ENCODE peak calls at places on chromosomes 5 and 9, in ten cellular contexts. G is CD4-positive, alpha-beta T cell; M is RWPE1; V is NCI-H1436 treated with DMSO at 0.1 percent for 48 hours; W is mesothelial cell of epicardium; J is body of pancreas; F is NCI-H510A; N is lung microvascular endothelial cell; I is mesenchymal stem cell; Z is GOT3. L is an unnamed sample.

GRCh38 chr5:79636981-79637733 is 24.9 kb downstream of the TENT2 start:
- DNase-seq in F (no peak), G (no peak), V (no peak), I (peak), J (no peak), N (no peak), W (no peak), Z (no peak), M (no peak), L (no peak)

GRCh38 chr5:56167522-56167921 is 65.6 kb downstream of the ANKRD55 start:
- DNase-seq in Z (no peak), J (no peak), M (no peak), F (no peak), W (no peak), I (peak), V (no peak), G (no peak), N (peak), L (peak)

GRCh38 chr9:22469928-22470544 is 23.4 kb downstream of the DMRTA1 start:
- DNase-seq in V (no peak), J (no peak), N (peak), F (no peak), M (peak), W (peak), Z (no peak), I (peak), G (no peak), L (peak)

GRCh38 chr9:110089681-110090370 is 118.1 kb downstream of the C9orf152 start:
- DNase-seq in W (no peak), I (no peak), N (no peak), G (no peak), Z (no peak), M (no peak), J (peak), F (peak), V (peak), L (no peak)

GRCh38 chr5:40333459-40334241 is 346.1 kb upstream of the PTGER4 start:
- DNase-seq in J (no peak), F (no peak), M (peak), W (no peak), I (no peak), N (peak), V (no peak), G (no peak), Z (no peak), L (peak)

GRCh38 chr5:160119142-160119904 is at the start of gene PWWP2A:
- DNase-seq in V (peak), Z (peak), J (peak), F (peak), M (peak), G (peak), W (peak), I (peak), N (peak), L (peak)

GRCh38 chr5:61228229-61228628 is 66.0 kb upstream of the SMIM15 start:
- DNase-seq in V (no peak), W (no peak), G (no peak), Z (no peak), N (peak), M (no peak), F (no peak), I (no peak), J (peak), L (peak)

GRCh38 chr9:134325096-134325812 is 1.0 kb upstream of the RXRA start:
- DNase-seq in V (no peak), I (peak), W (peak), J (peak), G (no peak), N (peak), M (peak), Z (no peak), F (no peak), L (peak)

GRCh38 chr5:159972538-159973362 is 36.2 kb upstream of the TTC1 start:
- DNase-seq in N (no peak), F (no peak), V (no peak), I (no peak), J (no peak), M (no peak), Z (no peak), W (no peak), G (no peak), L (no peak)

GRCh38 chr5:137114529-137114928 is 384.6 kb downstream of the SPOCK1 start:
- DNase-seq in N (peak), J (no peak), I (no peak), V (no peak), F (no peak), W (no peak), G (no peak), M (peak), Z (no peak), L (peak)

GRCh38 chr9:127187231-127187956 is 65.0 kb upstream of the ANGPTL2 start:
- DNase-seq in Z (no peak), V (no peak), F (no peak), N (peak), J (peak), I (peak), M (peak), W (no peak), G (no peak), L (peak)

GRCh38 chr9:21455320-21455719 is 15.1 kb downstream of the IFNA1 start:
- DNase-seq in J (no peak), M (peak), N (peak), Z (no peak), W (no peak), F (no peak), V (no peak), G (peak), I (peak), L (peak)

GRCh38 chr5:142551242-142552067 is 134.4 kb downstream of the FGF1 start:
- DNase-seq in G (no peak), V (no peak), J (no peak), I (peak), F (no peak), N (peak), M (no peak), W (no peak), Z (no peak), L (no peak)

GRCh38 chr5:1792842-1793266 is 6.8 kb downstream of the MRPL36 start:
- DNase-seq in M (no peak), G (peak), W (no peak), F (no peak), I (peak), Z (no peak), V (no peak), J (no peak), N (peak), L (peak)

GRCh38 chr9:33459115-33459514 is 11.7 kb upstream of the AQP3 start:
- DNase-seq in J (no peak), G (no peak), Z (no peak), W (no peak), I (no peak), V (no peak), M (no peak), F (no peak), N (no peak), L (no peak)

GRCh38 chr9:69121155-69122085 is 52.7 kb upstream of the TJP2 start:
- DNase-seq in J (peak), M (peak), V (no peak), N (peak), I (peak), Z (no peak), G (peak), W (peak), F (peak), L (peak)

GRCh38 chr9:136147890-136148714 is 29.4 kb upstream of the TMEM250 start:
- DNase-seq in I (no peak), N (no peak), Z (no peak), J (no peak), G (no peak), F (peak), W (no peak), V (no peak), M (no peak), L (no peak)

GRCh38 chr9:86549920-86550319 is 195.7 kb upstream of the TUT7 start:
- DNase-seq in N (no peak), F (no peak), I (no peak), M (no peak), Z (no peak), V (no peak), W (no peak), G (no peak), J (no peak), L (peak)